ENCODE peak calls at places on chromosomes 11 and 22, in four cellular contexts. P is NCI-H1092 treated with DMSO at 0.1 percent for 48 hours; V is activated naive CD4-positive, alpha-beta T cell; A is Right ventricle myocardium inferior. D is an unnamed sample.

GRCh38 chr11:129703846-129704245 is 111.8 kb upstream of the TMEM45B start:
- DNase-seq in V (no peak), A (no peak), P (no peak), D (no peak)

GRCh38 chr11:76918941-76919386 is 58.2 kb downstream of the ACER3 start:
- DNase-seq in P (peak; percentile 72), V (no peak), A (no peak), D (peak; percentile 86)

GRCh38 chr11:125141686-125142535 is 22.6 kb upstream of the PKNOX2 start:
- DNase-seq in A (no peak), V (peak; percentile 32), P (peak; percentile 29), D (peak; percentile 19)

GRCh38 chr11:74519719-74520118 is 26.2 kb upstream of the LIPT2 start:
- DNase-seq in V (no peak), A (no peak), P (no peak), D (no peak)

GRCh38 chr22:46553189-46553588 is 15.8 kb upstream of the CELSR1 start:
- DNase-seq in V (no peak), A (no peak), P (no peak), D (no peak)

GRCh38 chr22:47445716-47446290 is 683.4 kb downstream of the TBC1D22A start:
- DNase-seq in A (no peak), V (no peak), P (no peak), D (no peak)

GRCh38 chr11:86183694-86184093 is 60.9 kb upstream of the EED start:
- DNase-seq in A (no peak), P (no peak), V (no peak), D (no peak)

GRCh38 chr22:44136112-44136511 is 44.6 kb upstream of the PARVG start:
- DNase-seq in P (no peak), A (peak; percentile 22), V (no peak), D (no peak)

GRCh38 chr22:34113381-34113780 is 193.1 kb upstream of the LARGE1 start:
- DNase-seq in A (no peak), V (no peak), P (no peak), D (no peak)

GRCh38 chr11:87324817-87325489 is 287.2 kb downstream of the TMEM135 start:
- DNase-seq in A (no peak), V (no peak), P (no peak), D (no peak)

D was measured in cerebellar cortex.